ENCODE peak calls at places on chromosomes 11 and 22, in eight cellular contexts. N, Z, T, E, U, R, X and D are unnamed samples.

GRCh38 chr22:36347094-36347493 is 40.7 kb downstream of the MYH9 start:
- DNase-seq in N (no peak), Z (no peak), T (no peak), E (no peak), U (peak), R (no peak), X (no peak), D (no peak)

GRCh38 chr22:40679964-40680818 is 907 bp downstream of the MCHR1 start:
- DNase-seq in N (no peak), Z (no peak), T (no peak), E (no peak), U (no peak), R (no peak), X (no peak), D (peak)

GRCh38 chr22:37904572-37905533 is 1.2 kb upstream of the MICALL1 start:
- DNase-seq in N (no peak), Z (peak), T (peak), E (no peak), U (peak), R (peak), X (no peak), D (no peak)

GRCh38 chr11:42524534-42525227 is 787.1 kb upstream of the API5 start:
- DNase-seq in N (peak), Z (peak), T (peak), E (peak), U (peak), R (peak), X (no peak), D (peak)

GRCh38 chr11:91778758-91779157 is 445.9 kb upstream of the FAT3 start:
- DNase-seq in N (no peak), Z (no peak), T (no peak), E (no peak), U (no peak), R (no peak), X (no peak), D (no peak)

GRCh38 chr11:92225563-92226308 is 1.1 kb downstream of the FAT3 start:
- DNase-seq in N (peak), Z (peak), T (no peak), E (peak), U (peak), R (no peak), X (peak), D (peak)

GRCh38 chr11:59754494-59754858 is 700 bp upstream of the STX3 start:
- DNase-seq in N (no peak), Z (peak), T (no peak), E (no peak), U (peak), R (no peak), X (no peak), D (peak)

GRCh38 chr11:81497202-81497804 is 1236.4 kb downstream of the FAM181B start:
- DNase-seq in N (peak), Z (peak), T (no peak), E (no peak), U (peak), R (no peak), X (no peak), D (peak)

GRCh38 chr11:102109896-102110760 is at the start of gene YAP1:
- DNase-seq in N (peak), Z (peak), T (peak), E (peak), U (peak), R (peak), X (peak), D (peak)

GRCh38 chr11:1866776-1867175 is 13.9 kb downstream of the LSP1 start:
- DNase-seq in N (no peak), Z (no peak), T (no peak), E (no peak), U (no peak), R (peak), X (no peak), D (no peak)

GRCh38 chr11:80285076-80285790 is 844.4 kb upstream of the TENM4 start:
- DNase-seq in N (no peak), Z (no peak), T (no peak), E (no peak), U (peak), R (no peak), X (no peak), D (no peak)

GRCh38 chr11:128302425-128303186 is 284.8 kb downstream of the ETS1 start:
- DNase-seq in N (no peak), Z (no peak), T (no peak), E (no peak), U (no peak), R (no peak), X (no peak), D (no peak)

GRCh38 chr11:8906629-8907028 is 4.4 kb upstream of the AKIP1 start:
- DNase-seq in N (no peak), Z (no peak), T (peak), E (no peak), U (peak), R (no peak), X (no peak), D (no peak)

GRCh38 chr11:120625565-120625964 is 114.0 kb downstream of the GRIK4 start:
- DNase-seq in N (no peak), Z (no peak), T (no peak), E (no peak), U (no peak), R (no peak), X (no peak), D (no peak)

GRCh38 chr11:133947298-133947905 is 9.4 kb downstream of the IGSF9B start:
- DNase-seq in N (peak), Z (no peak), T (no peak), E (peak), U (peak), R (no peak), X (no peak), D (peak)

GRCh38 chr11:67545280-67545679 is 22.0 kb upstream of the CABP2 start:
- DNase-seq in N (no peak), Z (peak), T (no peak), E (no peak), U (no peak), R (no peak), X (no peak), D (no peak)

GRCh38 chr11:102762414-102762813 is 18.0 kb downstream of the MMP10 start:
- DNase-seq in N (no peak), Z (no peak), T (no peak), E (no peak), U (peak), R (no peak), X (no peak), D (no peak)

DNA sequence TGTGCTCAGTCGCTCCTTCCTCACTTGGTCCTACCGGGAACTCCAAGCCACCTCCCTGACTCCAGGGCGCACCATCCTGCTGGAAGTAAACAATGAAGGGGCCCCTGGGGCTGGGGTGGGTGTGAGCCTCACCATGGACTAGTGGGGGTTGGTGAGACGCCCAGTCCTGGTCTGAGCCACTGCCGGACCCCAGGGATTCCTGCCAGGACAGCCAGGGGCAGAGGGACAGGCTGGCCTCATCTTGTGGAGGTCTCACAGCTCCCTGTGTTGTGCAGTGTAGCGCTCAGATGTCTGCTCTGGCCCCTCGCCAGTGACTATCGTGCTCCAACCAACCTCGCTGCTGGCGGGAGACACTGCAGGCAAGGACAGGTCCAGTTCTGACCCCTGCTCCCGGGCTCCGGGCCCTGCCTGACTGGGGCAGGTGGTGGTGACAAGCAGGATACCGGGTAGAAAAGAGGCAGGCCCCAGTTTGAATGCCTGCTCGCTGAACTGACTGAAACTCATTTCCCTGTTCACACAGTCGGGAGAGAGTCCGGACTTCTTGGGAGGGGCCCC is 1021.4 kb downstream of the BRD1 start:
- DNase-seq in N (no peak), Z (no peak), T (no peak), E (no peak), U (no peak), R (no peak), X (no peak), D (no peak)
- TF ChIP-seq CTCF in N (no peak), Z (no peak), T (no peak), E (no peak), U (no peak), R (no peak), X (no peak), D (no peak)

GRCh38 chr11:72821920-72822799 is 7.9 kb downstream of the ATG16L2 start:
- DNase-seq in N (peak), Z (peak), T (no peak), E (peak), U (peak), R (peak), X (peak), D (peak)
- TF ChIP-seq CTCF in N (peak), Z (no peak), T (peak), E (peak), U (no peak), R (no peak), X (peak), D (peak)

GRCh38 chr11:747176-748006 is at the start of gene TALDO1:
- DNase-seq in N (peak), Z (peak), T (peak), E (peak), U (peak), R (peak), X (peak), D (peak)
- TF ChIP-seq CTCF in N (peak), Z (no peak), T (peak), E (peak), U (peak), R (no peak), X (peak), D (no peak)

DNA sequence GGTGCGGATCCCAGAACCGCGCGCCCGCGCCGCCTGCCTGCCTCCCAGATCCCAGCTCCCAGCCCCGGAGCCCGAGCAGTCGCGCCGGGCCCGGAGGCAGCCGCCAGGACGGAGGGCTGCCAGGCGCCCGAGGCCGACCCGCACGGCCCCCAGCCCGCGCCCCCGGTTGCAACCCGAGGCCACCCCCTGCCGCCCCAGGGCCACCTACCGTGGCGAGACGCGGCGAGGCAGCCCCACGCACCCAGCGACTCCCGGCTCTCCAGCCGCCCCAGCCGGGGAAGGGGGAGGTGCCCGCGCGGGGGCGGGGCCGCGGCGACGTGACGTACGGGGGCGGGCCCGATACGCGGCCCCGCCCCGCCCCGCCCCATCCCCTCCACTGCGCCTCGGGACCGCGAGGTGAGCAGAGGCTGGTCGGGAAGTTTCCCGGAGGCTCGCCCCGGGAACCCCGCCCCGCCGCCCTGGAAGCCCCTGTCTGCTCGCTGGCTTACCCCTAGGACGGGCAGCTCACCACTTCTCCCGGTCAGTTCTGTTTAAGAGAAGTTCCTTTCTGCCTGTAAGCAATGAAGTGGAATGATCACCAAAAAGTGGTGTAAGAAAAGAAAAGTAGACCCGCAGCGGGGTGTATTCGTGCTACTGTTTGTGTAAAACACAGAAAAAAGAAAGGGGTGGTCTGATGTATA is at the start of gene TPST2:
- DNase-seq in N (peak), Z (peak), T (no peak), E (peak), U (peak), R (peak), X (peak), D (peak)
- TF ChIP-seq CTCF in N (no peak), Z (no peak), T (no peak), E (no peak), U (no peak), R (no peak), X (peak), D (no peak)

DNA sequence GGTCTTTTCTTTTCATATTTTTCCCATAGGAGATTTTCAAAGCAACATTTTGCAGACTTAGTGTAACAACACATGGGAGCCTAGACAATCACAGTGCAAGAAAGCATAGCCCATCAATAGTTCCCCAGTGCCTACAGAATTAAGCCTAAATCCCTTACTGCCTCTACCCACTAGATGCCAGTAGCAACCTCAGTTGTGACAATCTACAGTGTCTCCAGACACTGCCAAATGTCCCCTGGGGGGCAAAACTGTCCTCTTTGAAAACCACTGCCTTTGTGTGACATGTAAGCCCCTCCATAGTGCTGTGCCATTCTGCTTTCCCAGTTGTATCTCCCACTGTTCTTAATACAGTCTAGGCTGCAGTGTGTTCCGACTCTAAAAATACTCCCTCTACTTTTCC is 1329.0 kb downstream of the LRRC4C start:
- DNase-seq in N (no peak), Z (no peak), T (no peak), E (no peak), U (no peak), R (no peak), X (no peak), D (peak)
- TF ChIP-seq CTCF in N (peak), Z (no peak), T (no peak), E (peak), U (peak), R (no peak), X (peak), D (no peak)

GRCh38 chr11:126282742-126283591 is at the start of gene TIRAP:
- DNase-seq in N (peak), Z (peak), T (no peak), E (peak), U (peak), R (peak), X (no peak), D (peak)
- TF ChIP-seq CTCF in N (peak), Z (no peak), T (no peak), E (peak), U (no peak), R (peak), X (no peak), D (no peak)

GRCh38 chr11:94857337-94857736 is 89.2 kb downstream of the AMOTL1 start:
- DNase-seq in N (no peak), Z (no peak), T (no peak), E (no peak), U (no peak), R (no peak), X (no peak), D (no peak)

GRCh38 chr11:94854770-94855633 is 86.8 kb downstream of the AMOTL1 start:
- DNase-seq in N (no peak), Z (no peak), T (no peak), E (no peak), U (no peak), R (no peak), X (no peak), D (no peak)

GRCh38 chr11:94860333-94860732 is 92.2 kb downstream of the AMOTL1 start:
- DNase-seq in N (no peak), Z (no peak), T (no peak), E (no peak), U (no peak), R (no peak), X (no peak), D (no peak)

GRCh38 chr11:94855666-94856065 is 87.5 kb downstream of the AMOTL1 start:
- DNase-seq in N (no peak), Z (no peak), T (no peak), E (no peak), U (no peak), R (no peak), X (no peak), D (no peak)

DNA sequence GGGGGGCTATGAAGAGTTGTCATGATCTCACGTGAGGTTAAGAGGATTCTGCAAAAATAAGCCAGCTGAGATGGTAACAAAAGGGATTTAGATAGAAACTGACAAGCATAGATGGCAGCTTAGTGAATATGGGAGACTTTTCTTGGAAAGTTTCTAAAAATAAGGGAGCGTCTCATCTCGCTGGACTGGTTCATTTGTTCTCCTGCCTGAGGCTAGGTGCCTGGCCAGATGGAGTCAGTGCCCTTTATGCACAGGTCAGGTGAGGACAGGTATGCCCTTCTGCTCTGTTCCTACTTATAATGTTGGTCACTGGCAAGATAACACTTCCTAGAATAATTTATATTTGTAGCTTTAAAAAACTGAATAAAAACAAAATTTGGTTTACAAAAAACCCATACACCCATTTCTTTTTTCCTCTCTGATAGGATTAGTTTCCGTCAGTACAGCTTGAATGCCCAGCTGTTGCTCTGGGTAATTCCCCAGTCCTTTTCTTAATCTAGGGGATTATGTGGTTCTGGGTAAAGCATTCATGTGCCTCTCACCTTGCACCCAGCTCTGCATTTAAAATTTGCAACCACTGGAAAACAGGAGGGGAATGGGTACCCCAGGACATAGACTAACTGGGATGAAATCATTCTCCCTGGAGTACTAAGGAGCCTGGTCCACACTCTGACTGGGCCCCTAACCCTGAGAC is 90.0 kb downstream of the AMOTL1 start:
- DNase-seq in N (no peak), Z (no peak), T (no peak), E (no peak), U (no peak), R (no peak), X (no peak), D (no peak)
- TF ChIP-seq CTCF in N (no peak), Z (no peak), T (no peak), E (no peak), U (no peak), R (no peak), X (no peak), D (no peak)

GRCh38 chr22:31637375-31637937 is 24.6 kb downstream of the PISD start:
- DNase-seq in N (no peak), Z (no peak), T (no peak), E (no peak), U (no peak), R (no peak), X (no peak), D (no peak)
- TF ChIP-seq CTCF in N (no peak), Z (no peak), T (no peak), E (no peak), U (no peak), R (no peak), X (no peak), D (no peak)

GRCh38 chr11:86676533-86677154 is 4.2 kb upstream of the ME3 start:
- DNase-seq in N (no peak), Z (no peak), T (no peak), E (no peak), U (no peak), R (no peak), X (no peak), D (peak)
- TF ChIP-seq CTCF in N (peak), Z (no peak), T (peak), E (peak), U (peak), R (no peak), X (peak), D (peak)

GRCh38 chr11:61696602-61697001 is 16.4 kb downstream of the DAGLA start:
- DNase-seq in N (no peak), Z (no peak), T (no peak), E (no peak), U (no peak), R (no peak), X (no peak), D (no peak)

GRCh38 chr11:61693897-61694840 is 14.0 kb downstream of the DAGLA start:
- DNase-seq in N (no peak), Z (peak), T (no peak), E (no peak), U (no peak), R (peak), X (no peak), D (no peak)

GRCh38 chr11:61694971-61695706 is 14.9 kb downstream of the DAGLA start:
- DNase-seq in N (no peak), Z (no peak), T (no peak), E (no peak), U (no peak), R (peak), X (no peak), D (no peak)

GRCh38 chr11:61697093-61697492 is 16.9 kb downstream of the DAGLA start:
- DNase-seq in N (no peak), Z (no peak), T (no peak), E (no peak), U (no peak), R (peak), X (no peak), D (no peak)

DNA sequence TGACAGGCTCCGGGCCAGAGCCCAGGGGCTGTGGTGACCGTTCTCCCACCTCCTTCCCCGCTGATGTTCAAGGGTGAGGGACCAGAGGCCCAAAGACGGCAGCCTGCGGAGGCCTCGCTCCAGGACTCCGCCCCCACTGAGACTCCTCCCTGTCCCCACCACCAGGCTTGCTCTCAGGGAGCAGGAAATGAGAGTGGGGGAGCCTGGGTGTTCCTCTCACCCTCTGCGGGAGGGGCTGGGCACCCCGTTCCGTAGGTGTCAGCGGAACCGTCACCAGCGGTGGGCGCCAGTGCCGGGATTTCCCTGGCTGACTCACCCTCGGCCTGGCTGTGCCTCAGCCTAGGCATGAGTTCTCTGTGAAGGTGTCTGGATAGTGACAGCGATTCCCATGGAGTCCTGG is 15.7 kb downstream of the DAGLA start:
- DNase-seq in N (no peak), Z (peak), T (peak), E (no peak), U (peak), R (peak), X (no peak), D (no peak)
- TF ChIP-seq CTCF in N (no peak), Z (no peak), T (peak), E (no peak), U (peak), R (no peak), X (peak), D (no peak)